ENCODE peak calls at places on chromosomes 11 and 22, in five cellular contexts. I is SJSA1, X is brain microvascular endothelial cell, P is right atrium auricular region, A is fibroblast of lung. K is an unnamed sample. For H3K36me3 and H3K27me3, the result is how much of the 10 kb centered on the place peaks cover.

GRCh38 chr11:6485661-6486060 is 4.4 kb downstream of the TIMM10B start:
- DNase-seq in I (no peak), X (no peak), P (no peak), A (no peak), K (no peak)

GRCh38 chr22:36775589-36775965 is 342 bp downstream of the IFT27 start:
- DNase-seq in I (no peak), X (no peak), P (no peak), A (peak), K (no peak)

GRCh38 chr11:61061081-61061826 is 41.0 kb upstream of the CD5 start:
- DNase-seq in I (peak), X (peak), P (no peak), A (peak), K (no peak)

GRCh38 chr11:12503886-12504285 is 126.5 kb downstream of the PARVA start:
- DNase-seq in I (no peak), X (no peak), P (no peak), A (no peak), K (no peak)

GRCh38 chr11:11290354-11290753 is 62.7 kb downstream of the CSNK2A3 start:
- DNase-seq in I (no peak), X (no peak), P (no peak), A (no peak), K (no peak)

GRCh38 chr11:10325398-10326079 is 20.7 kb downstream of the ADM start:
- DNase-seq in I (no peak), X (peak), P (no peak), A (peak), K (no peak)

GRCh38 chr11:37967635-37968034 is 1369.6 kb upstream of the RAG2 start:
- DNase-seq in I (no peak), X (no peak), P (no peak), A (no peak), K (no peak)

GRCh38 chr11:58957922-58958321 is 18.6 kb downstream of the GLYATL1 start:
- DNase-seq in I (no peak), X (no peak), P (no peak), A (no peak), K (no peak)

GRCh38 chr11:19766810-19767209 is 54.2 kb downstream of the NAV2 start:
- DNase-seq in I (no peak), X (no peak), P (no peak), A (no peak), K (no peak)

GRCh38 chr11:31870609-31871309 is 59.6 kb upstream of the PAX6 start:
- DNase-seq in I (peak), X (peak), P (no peak), A (peak), K (no peak)

GRCh38 chr11:22456993-22457748 is 119.0 kb downstream of the SLC17A6 start:
- DNase-seq in I (no peak), X (no peak), P (no peak), A (no peak), K (no peak)

GRCh38 chr22:49210606-49211005 is 617.1 kb downstream of the BRD1 start:
- DNase-seq in I (peak), X (no peak), P (peak), A (no peak), K (no peak)

GRCh38 chr11:11297578-11297977 is 55.5 kb downstream of the CSNK2A3 start:
- DNase-seq in I (no peak), X (no peak), P (no peak), A (no peak), K (no peak)

GRCh38 chr22:49512471-49512870 is 315.2 kb downstream of the BRD1 start:
- DNase-seq in I (no peak), X (no peak), P (no peak), A (no peak), K (no peak)

GRCh38 chr22:46758867-46759290 is 3.6 kb upstream of the TBC1D22A start:
- DNase-seq in I (no peak), X (peak), P (no peak), A (peak), K (no peak)

GRCh38 chr22:26777402-26777801 is 120.0 kb downstream of the MIAT start:
- DNase-seq in I (peak), X (no peak), P (no peak), A (no peak), K (no peak)

GRCh38 chr22:24548812-24549211 is 6.1 kb downstream of the GUCD1 start:
- DNase-seq in I (no peak), X (no peak), P (no peak), A (no peak), K (no peak)
- H3K36me3 ChIP-seq in I (half or more), X (under half), P (under half), A (under half), K (under half)

DNA sequence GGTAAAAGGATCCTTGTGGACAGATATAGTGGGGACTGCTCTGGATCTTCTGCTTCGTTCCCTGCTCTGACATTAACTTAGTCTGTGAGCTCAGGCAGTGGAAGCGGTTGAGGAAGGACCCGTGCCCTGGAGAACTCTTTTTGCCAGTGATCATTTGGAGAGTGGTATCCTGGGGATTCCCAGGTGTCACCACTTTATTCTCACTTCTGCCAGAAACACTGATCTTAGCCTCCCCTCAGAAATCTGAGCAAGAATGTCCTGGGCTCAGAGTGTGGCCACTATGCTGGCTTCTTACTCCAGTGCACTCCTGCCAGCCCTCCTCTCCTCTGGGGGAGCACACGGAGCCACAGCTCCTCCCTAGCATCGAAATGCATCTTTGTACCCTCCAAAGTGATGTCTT is 7.6 kb upstream of the PHOX2A start:
- DNase-seq in I (no peak), X (no peak), P (no peak), A (no peak), K (no peak)
- H3K27me3 ChIP-seq in I (under half), X (under half), P (under half), A (half or more), K (under half)

DNA sequence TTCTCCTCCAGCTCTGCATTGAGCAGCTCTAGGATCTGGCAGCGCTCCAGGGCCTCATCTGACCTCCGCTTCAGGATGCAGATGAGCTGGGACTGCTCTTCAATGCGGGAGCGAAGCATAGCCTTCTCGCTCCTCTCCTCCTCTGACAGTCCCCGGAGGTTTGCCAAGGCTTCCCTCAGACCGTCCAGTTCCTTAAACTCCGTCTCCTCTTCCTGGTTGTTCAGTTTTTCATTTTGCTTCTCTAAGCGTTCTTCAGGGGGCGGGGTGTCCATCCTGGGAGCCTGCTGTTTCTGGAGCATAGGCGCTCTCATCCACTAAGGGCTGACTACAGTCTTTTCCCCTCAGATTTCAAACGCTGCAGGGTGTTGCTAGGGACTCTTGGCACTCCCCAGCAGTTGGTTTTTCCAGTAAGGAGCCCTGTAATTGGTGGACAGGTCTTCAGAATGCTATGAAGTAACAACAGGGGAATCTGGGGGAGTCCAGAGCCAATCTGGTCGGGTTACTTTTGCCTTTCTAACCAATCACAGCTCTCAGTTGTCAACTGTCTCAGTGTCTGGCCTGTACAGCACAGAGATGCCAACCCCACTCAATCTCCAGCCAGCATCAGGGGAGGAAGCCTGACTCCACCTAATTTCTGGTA is at the start of gene CCDC89:
- DNase-seq in I (no peak), X (peak), P (peak), A (peak), K (peak)
- H3K4me3 ChIP-seq in I (no peak), X (peak), P (peak), A (peak), K (peak)

GRCh38 chr11:74971424-74971823 is 17.3 kb upstream of the NEU3 start:
- DNase-seq in I (no peak), X (no peak), P (no peak), A (no peak), K (no peak)
- H3K36me3 ChIP-seq in I (under half), X (under half), P (under half), A (under half), K (under half)

GRCh38 chr11:43601511-43601910 is 79.0 kb upstream of the HSD17B12 start:
- DNase-seq in I (no peak), X (no peak), P (no peak), A (no peak), K (no peak)
- H3K27me3 ChIP-seq in I (under half), X (under half), P (under half), A (under half), K (under half)

GRCh38 chr11:128904872-128905344 is 13.8 kb downstream of the KCNJ5 start:
- DNase-seq in I (peak), X (no peak), P (no peak), A (peak), K (no peak)
- H3K4me3 ChIP-seq in I (peak), X (peak), P (peak), A (peak), K (peak)

DNA sequence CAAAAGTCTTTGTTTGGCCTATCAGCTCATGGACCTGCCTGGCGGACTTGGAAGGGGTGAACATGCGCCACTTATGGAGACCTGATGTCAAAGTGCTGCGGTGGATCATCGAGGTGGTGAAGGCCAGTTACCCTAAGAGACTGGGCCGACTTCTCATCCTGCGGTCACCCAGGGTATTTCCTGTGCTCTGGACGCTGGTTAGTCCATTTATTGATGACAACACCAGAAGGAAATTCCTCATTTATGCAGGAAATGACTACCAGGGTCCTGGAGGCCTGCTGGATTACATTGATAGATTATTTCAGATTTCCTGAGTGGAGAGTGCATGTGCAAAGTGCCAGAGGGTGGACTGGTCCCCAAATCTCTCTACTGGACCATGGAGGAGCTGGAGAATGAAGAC is 17.9 kb downstream of the ALKBH3 start:
- DNase-seq in I (no peak), X (no peak), P (no peak), A (no peak), K (no peak)
- H3K36me3 ChIP-seq in I (half or more), X (under half), P (half or more), A (under half), K (under half)

GRCh38 chr11:69094111-69094914 is 45.6 kb downstream of the TPCN2 start:
- DNase-seq in I (no peak), X (no peak), P (no peak), A (no peak), K (no peak)

GRCh38 chr11:69092263-69092662 is 43.5 kb downstream of the TPCN2 start:
- DNase-seq in I (no peak), X (no peak), P (no peak), A (no peak), K (no peak)

GRCh38 chr11:69094915-69095290 is 46.2 kb downstream of the TPCN2 start:
- DNase-seq in I (no peak), X (no peak), P (no peak), A (no peak), K (no peak)

GRCh38 chr11:69091638-69092165 is 43.0 kb downstream of the TPCN2 start:
- DNase-seq in I (no peak), X (no peak), P (no peak), A (no peak), K (no peak)

GRCh38 chr11:69093106-69093505 is 44.4 kb downstream of the TPCN2 start:
- DNase-seq in I (no peak), X (no peak), P (no peak), A (no peak), K (no peak)
- H3K27me3 ChIP-seq in I (under half), X (under half), P (under half), A (under half), K (under half)

DNA sequence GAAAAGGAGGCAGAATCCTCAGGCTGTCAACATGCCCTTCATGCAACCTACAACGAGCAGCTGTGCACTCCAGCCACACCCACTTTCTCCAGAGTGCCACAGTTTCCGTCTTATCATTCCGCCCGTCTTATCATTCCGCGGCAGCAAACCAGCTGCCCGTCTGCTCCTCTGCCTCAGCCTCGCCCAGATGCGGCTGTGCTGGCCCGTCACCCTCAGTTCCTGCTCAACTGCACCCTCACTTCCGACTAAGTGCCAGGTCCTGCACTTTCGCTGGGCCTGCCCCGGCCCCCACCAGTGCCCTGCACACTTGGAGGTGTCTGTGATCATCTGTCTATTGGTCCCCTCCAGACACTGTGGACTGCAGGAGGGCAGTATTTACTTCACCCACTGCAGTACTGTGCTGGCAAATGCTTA is 43.7 kb downstream of the MICAL3 start:
- DNase-seq in I (no peak), X (no peak), P (no peak), A (peak), K (no peak)
- H3K4me3 ChIP-seq in I (no peak), X (no peak), P (no peak), A (peak), K (no peak)

K was measured in kidney epithelial cell.